ENCODE peak calls at places on chromosomes 3 and 15, in six cellular contexts. U is pancreas, K is colonic mucosa, N is esophagus squamous epithelium, R is astrocyte, H is right lobe of liver. D is an unnamed sample.

GRCh38 chr3:8529197-8529637 is 27.6 kb downstream of the LMCD1 start:
- DNase-seq in K (no peak), R (peak; percentile 83), N (no peak), U (no peak), H (peak; percentile 74), D (no peak)

GRCh38 chr15:33215941-33216872 is 21.7 kb upstream of the FMN1 start:
- DNase-seq in N (no peak), U (no peak), K (no peak), H (no peak), R (no peak), D (no peak)

GRCh38 chr15:60001642-60002527 is 2.2 kb upstream of the FOXB1 start:
- DNase-seq in U (no peak), R (no peak), H (no peak), N (no peak), K (no peak), D (no peak)

GRCh38 chr3:16570113-16570512 is 35.1 kb downstream of the DAZL start:
- DNase-seq in R (no peak), U (no peak), K (no peak), H (no peak), N (no peak), D (no peak)

GRCh38 chr3:188362405-188362831 is 208.5 kb downstream of the LPP start:
- DNase-seq in H (no peak), K (no peak), N (no peak), U (no peak), R (peak; percentile 95), D (no peak)

GRCh38 chr3:94076055-94076454 is 13.2 kb downstream of the NSUN3 start:
- DNase-seq in U (no peak), H (no peak), R (peak; percentile 67), N (no peak), K (no peak), D (no peak)

GRCh38 chr3:66675383-66675782 is 174.6 kb upstream of the LRIG1 start:
- DNase-seq in U (no peak), R (peak; percentile 65), K (no peak), H (no peak), N (no peak), D (no peak)

GRCh38 chr3:150293401-150294001 is 114.6 kb upstream of the TSC22D2 start:
- DNase-seq in R (peak; percentile 88), N (no peak), H (no peak), K (no peak), U (no peak), D (no peak)

GRCh38 chr3:100875239-100875638 is 118.0 kb downstream of the ABI3BP start:
- DNase-seq in R (peak; percentile 81), K (peak; percentile 65), U (peak; percentile 86), N (no peak), H (no peak), D (no peak)

GRCh38 chr3:149618151-149619123 is 39.4 kb downstream of the WWTR1 start:
- DNase-seq in U (no peak), K (no peak), H (no peak), R (peak; percentile 42), N (no peak), D (no peak)

GRCh38 chr3:78644847-78645246 is 1123.0 kb downstream of the ROBO1 start:
- DNase-seq in H (no peak), R (no peak), N (no peak), U (no peak), K (no peak), D (no peak)

GRCh38 chr15:94008101-94009080 is 223.0 kb upstream of the MCTP2 start:
- DNase-seq in K (no peak), U (no peak), R (peak; percentile 18), H (no peak), N (no peak), D (no peak)

GRCh38 chr15:95324596-95325135 is 1005.8 kb upstream of the NR2F2 start:
- DNase-seq in R (no peak), N (no peak), H (no peak), U (no peak), K (no peak), D (no peak)

GRCh38 chr15:33125883-33126535 is 68.5 kb downstream of the FMN1 start:
- DNase-seq in K (no peak), R (no peak), U (no peak), N (no peak), H (no peak), D (no peak)

GRCh38 chr15:57732526-57733331 is 26.2 kb downstream of the POLR2M start:
- DNase-seq in N (no peak), K (peak; percentile 64), U (peak; percentile 32), R (peak; percentile 35), H (no peak), D (peak; percentile 66)

GRCh38 chr3:143120716-143121239 is 1.2 kb downstream of the CHST2 start:
- DNase-seq in K (peak; percentile 22), N (no peak), R (no peak), U (no peak), H (no peak), D (no peak)

GRCh38 chr15:40756938-40757337 is 1.9 kb upstream of the RMDN3 start:
- DNase-seq in N (no peak), U (no peak), K (no peak), H (peak; percentile 6), R (no peak), D (no peak)

GRCh38 chr3:40366203-40367162 is 20.5 kb upstream of the ENTPD3 start:
- DNase-seq in N (no peak), R (no peak), H (no peak), U (no peak), K (no peak), D (no peak)

GRCh38 chr3:152620395-152620794 is 214.5 kb upstream of the P2RY1 start:
- DNase-seq in N (no peak), K (no peak), H (peak; percentile 58), R (no peak), U (no peak), D (no peak)

GRCh38 chr3:185555101-185555501 is 2.7 kb upstream of the LIPH start:
- DNase-seq in R (peak; percentile 42), K (peak; percentile 56), H (no peak), U (no peak), N (no peak), D (no peak)

GRCh38 chr3:53787016-53787415 is 59.2 kb downstream of the CHDH start:
- DNase-seq in U (no peak), K (no peak), R (no peak), N (no peak), H (no peak), D (no peak)

GRCh38 chr3:46065294-46065705 is 38.0 kb upstream of the XCR1 start:
- DNase-seq in R (no peak), N (no peak), K (peak; percentile 51), U (peak; percentile 29), H (no peak), D (no peak)

GRCh38 chr15:39730552-39730951 is 52.1 kb downstream of the FSIP1 start:
- DNase-seq in H (no peak), N (no peak), K (peak; percentile 32), R (no peak), U (no peak), D (peak; percentile 83)

GRCh38 chr15:77028451-77029165 is 33.7 kb downstream of the PSTPIP1 start:
- DNase-seq in R (no peak), U (peak; percentile 8), N (no peak), H (peak; percentile 45), K (peak; percentile 14), D (no peak)

GRCh38 chr15:76199106-76200082 is 111.9 kb downstream of the ETFA start:
- DNase-seq in H (no peak), K (no peak), U (no peak), N (no peak), R (peak; percentile 83), D (no peak)

GRCh38 chr3:171654809-171655208 is 155.5 kb downstream of the PLD1 start:
- DNase-seq in N (no peak), U (no peak), K (peak; percentile 46), H (peak; percentile 65), R (peak; percentile 49), D (no peak)

DNA sequence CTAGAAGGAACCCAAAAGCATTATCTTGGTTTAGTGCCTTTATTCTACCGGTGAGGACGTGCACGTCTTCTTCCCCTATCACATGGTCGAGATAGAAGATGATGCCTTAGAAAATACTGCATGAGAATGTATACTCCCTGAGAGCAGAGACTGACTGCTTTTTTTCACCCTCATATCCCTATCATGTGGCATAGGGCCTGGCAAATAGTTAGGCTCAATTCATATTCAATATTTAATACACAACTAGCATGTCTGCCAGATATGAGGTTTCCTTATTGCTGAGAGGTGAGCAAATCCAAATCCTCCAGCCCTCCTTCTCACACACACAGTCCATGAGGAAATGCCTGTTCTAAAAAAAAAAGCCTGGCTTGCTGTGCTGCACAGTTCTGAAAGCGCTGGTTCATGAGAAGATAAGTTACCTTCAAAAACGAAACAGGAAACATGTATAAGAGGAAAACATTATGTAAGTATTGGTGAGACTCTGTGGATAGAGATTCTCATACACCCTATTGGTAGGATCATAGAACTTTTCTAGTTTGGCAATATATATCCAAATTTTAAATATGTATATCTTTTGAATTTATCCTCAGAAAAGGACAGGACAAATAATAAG is 15.5 kb upstream of the ACAP2 start:
- DNase-seq in K (no peak), N (no peak), H (no peak), R (no peak), U (no peak), D (no peak)
- TF ChIP-seq CTCF in K (no peak), N (no peak), H (no peak), R (no peak), U (no peak), D (no peak)

GRCh38 chr3:125053304-125053699 is 2.5 kb downstream of the HEG1 start:
- DNase-seq in R (no peak), U (no peak), N (no peak), H (no peak), K (no peak), D (no peak)

GRCh38 chr3:125055165-125055912 is 458 bp downstream of the HEG1 start:
- DNase-seq in U (peak; percentile 29), R (no peak), K (no peak), N (no peak), H (no peak), D (no peak)

GRCh38 chr3:125055913-125056705 is at the start of gene HEG1:
- DNase-seq in U (peak; percentile 75), K (peak; percentile 85), R (peak; percentile 68), N (peak; percentile 26), H (peak; percentile 95), D (peak; percentile 85)

GRCh38 chr3:125052671-125053303 is 3.0 kb downstream of the HEG1 start:
- DNase-seq in H (no peak), K (no peak), R (peak; percentile 92), U (no peak), N (no peak), D (no peak)

GRCh38 chr3:125054436-125055164 is 1.2 kb downstream of the HEG1 start:
- DNase-seq in K (peak; percentile 30), H (no peak), R (peak; percentile 35), N (no peak), U (no peak), D (peak; percentile 27)
- TF ChIP-seq CTCF in K (no peak), H (peak; percentile 4), R (no peak), N (peak; percentile 10), U (no peak), D (no peak)

GRCh38 chr3:14602006-14602803 is 49.4 kb upstream of the CCDC174 start:
- DNase-seq in U (no peak), N (no peak), R (no peak), K (no peak), H (no peak), D (no peak)
- TF ChIP-seq CTCF in U (no peak), N (no peak), R (no peak), K (no peak), H (peak; percentile 15), D (peak; percentile 41)

DNA sequence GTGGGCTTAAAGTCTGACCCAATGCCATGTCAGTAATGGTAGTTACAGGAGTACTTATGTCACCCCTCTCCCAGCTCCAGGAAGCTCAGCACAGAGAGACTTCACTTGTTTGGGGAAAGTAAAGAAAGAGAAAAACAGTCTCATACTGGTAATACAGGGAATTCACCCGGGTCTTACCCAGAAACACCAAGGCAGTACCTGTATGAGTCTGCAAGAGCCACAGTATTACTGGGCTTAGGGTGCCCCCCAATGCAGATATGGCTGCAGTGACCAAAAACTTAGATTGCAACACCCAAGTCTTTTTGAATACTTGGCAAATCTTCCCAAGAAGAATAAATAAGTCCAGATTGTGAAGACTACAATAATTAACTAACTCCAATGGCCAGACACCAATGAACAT is 622.1 kb downstream of the IGSF11 start:
- DNase-seq in N (no peak), R (no peak), U (no peak), H (no peak), K (no peak), D (peak; percentile 6)
- TF ChIP-seq CTCF in N (no peak), R (no peak), U (no peak), H (no peak), K (no peak), D (no peak)

D was measured in Caco-2.